ENCODE peak calls at places on chromosomes 11 and 22, in nine cellular contexts. T is astrocyte of the cerebellum; K is prostate gland; Y is GM12864; F is AG10803; W is cardiac muscle cell; S is CD8-positive, alpha-beta T cell; L is lower leg skin; C is cardiac fibroblast. X is an unnamed sample.

GRCh38 chr11:62552931-62553838 is 6.6 kb upstream of the AHNAK start:
- DNase-seq in Y (no peak), S (peak), L (peak), T (peak), F (peak), C (peak), W (peak), K (peak), X (peak)

GRCh38 chr11:78715639-78716311 is 141.1 kb upstream of the NARS2 start:
- DNase-seq in S (no peak), C (peak), L (no peak), F (peak), W (peak), Y (peak), K (peak), T (peak), X (peak)

GRCh38 chr22:40009953-40010751 is 15.4 kb downstream of the FAM83F start:
- DNase-seq in K (no peak), Y (no peak), T (no peak), C (no peak), S (no peak), W (no peak), L (no peak), F (no peak), X (no peak)

GRCh38 chr11:70303070-70303469 is 32.6 kb downstream of the PPFIA1 start:
- DNase-seq in W (peak), F (peak), Y (no peak), L (no peak), K (no peak), S (no peak), T (peak), C (peak), X (peak)

GRCh38 chr11:39992550-39992949 is 1466.9 kb downstream of the LRRC4C start:
- DNase-seq in W (no peak), T (no peak), F (no peak), K (no peak), C (no peak), S (no peak), Y (no peak), L (no peak), X (no peak)

GRCh38 chr11:110984147-110984546 is 261.4 kb upstream of the POU2AF2 start:
- DNase-seq in C (peak), T (peak), S (no peak), Y (no peak), K (no peak), F (peak), W (peak), L (no peak), X (peak)

GRCh38 chr11:14644396-14645246 is 1.0 kb downstream of the PDE3B start:
- DNase-seq in W (peak), F (no peak), T (no peak), K (peak), Y (no peak), C (peak), S (peak), L (no peak), X (peak)

GRCh38 chr22:32042924-32043323 is at the start of gene SLC5A1:
- DNase-seq in T (no peak), C (no peak), Y (no peak), S (no peak), L (no peak), W (no peak), K (peak), F (no peak), X (no peak)

GRCh38 chr11:134913999-134914590 is 502.1 kb upstream of the B3GAT1 start:
- DNase-seq in S (no peak), Y (no peak), C (no peak), T (no peak), F (no peak), K (no peak), W (no peak), L (no peak), X (no peak)

GRCh38 chr11:57316017-57316416 is 8.7 kb downstream of the TNKS1BP1 start:
- DNase-seq in F (no peak), T (no peak), K (no peak), C (no peak), Y (no peak), W (no peak), L (no peak), S (no peak), X (no peak)

GRCh38 chr11:70246196-70246595 is 24.3 kb upstream of the PPFIA1 start:
- DNase-seq in C (peak), W (peak), K (no peak), L (no peak), F (no peak), S (no peak), Y (no peak), T (no peak), X (peak)

GRCh38 chr22:22883090-22883727 is 4.4 kb upstream of the IGLL5 start:
- DNase-seq in L (no peak), C (no peak), K (no peak), W (no peak), T (no peak), S (no peak), F (no peak), Y (no peak), X (no peak)

GRCh38 chr11:77401486-77402217 is 72.2 kb downstream of the PAK1 start:
- DNase-seq in S (no peak), K (no peak), W (no peak), T (no peak), C (no peak), F (no peak), Y (no peak), L (no peak), X (no peak)

GRCh38 chr11:117657801-117658200 is 139.2 kb downstream of the DSCAML1 start:
- DNase-seq in Y (no peak), C (no peak), K (no peak), S (no peak), L (no peak), W (no peak), T (no peak), F (no peak), X (no peak)

GRCh38 chr11:92885600-92885999 is 83.9 kb upstream of the MTNR1B start:
- DNase-seq in T (no peak), F (no peak), S (no peak), K (no peak), Y (no peak), L (no peak), W (no peak), C (no peak), X (no peak)

GRCh38 chr11:60303661-60304060 is 23.2 kb downstream of the MS4A4A start:
- DNase-seq in W (no peak), L (no peak), S (no peak), Y (no peak), C (no peak), F (no peak), T (no peak), K (no peak), X (no peak)

GRCh38 chr11:124837491-124837856 is 27.8 kb upstream of the ROBO3 start:
- DNase-seq in T (peak), F (peak), C (peak), S (no peak), K (no peak), W (peak), Y (peak), L (no peak), X (peak)

GRCh38 chr11:26720003-26720402 is 1.9 kb downstream of the SLC5A12 start:
- DNase-seq in L (no peak), C (no peak), K (no peak), F (no peak), T (no peak), Y (no peak), S (no peak), W (no peak), X (no peak)

GRCh38 chr22:29704528-29705285 is 15.1 kb upstream of the CABP7 start:
- DNase-seq in K (peak), C (peak), W (peak), L (no peak), F (peak), S (no peak), T (peak), Y (no peak), X (peak)

GRCh38 chr22:30763815-30764686 is 69.4 kb downstream of the OSBP2 start:
- DNase-seq in K (peak), S (peak), Y (peak), C (peak), L (peak), T (peak), F (peak), W (peak), X (peak)

GRCh38 chr22:44080936-44081853 is 57.1 kb downstream of the PARVB start:
- DNase-seq in T (peak), S (peak), K (peak), C (peak), W (peak), Y (peak), L (peak), F (peak), X (peak)

GRCh38 chr11:13955971-13956421 is 6.5 kb upstream of the SPON1 start:
- DNase-seq in F (peak), W (peak), Y (peak), L (peak), T (peak), K (peak), S (peak), C (peak), X (peak)

GRCh38 chr11:97461044-97461880 is 1071.4 kb downstream of the JRKL start:
- DNase-seq in Y (no peak), F (no peak), C (no peak), L (no peak), T (no peak), K (no peak), W (no peak), S (no peak), X (no peak)

GRCh38 chr22:25668437-25668836 is 73.6 kb upstream of the MYO18B start:
- DNase-seq in C (peak), F (peak), L (no peak), S (no peak), K (no peak), Y (no peak), T (peak), W (peak), X (peak)

GRCh38 chr11:36075053-36075452 is 131.2 kb downstream of the LDLRAD3 start:
- DNase-seq in T (peak), L (no peak), K (no peak), W (peak), C (peak), Y (no peak), S (no peak), F (peak), X (peak)

GRCh38 chr11:123303924-123304323 is 108.9 kb upstream of the CLMP start:
- DNase-seq in C (no peak), Y (no peak), S (no peak), K (no peak), L (no peak), W (no peak), T (no peak), F (no peak), X (no peak)
- TF ChIP-seq CTCF in C (no peak), Y (peak), S (no peak), K (no peak), L (no peak), W (no peak), T (no peak), F (no peak), X (no peak)

GRCh38 chr11:18790820-18791174 is 801 bp downstream of the PTPN5 start:
- DNase-seq in F (no peak), T (no peak), W (no peak), C (no peak), S (no peak), L (no peak), K (no peak), Y (no peak), X (no peak)
- H3K4me3 ChIP-seq in F (no peak), T (no peak), W (peak), C (no peak), S (no peak), L (no peak), K (no peak), Y (no peak), X (no peak)

GRCh38 chr11:2074266-2074825 is 64.8 kb downstream of the IGF2 start:
- DNase-seq in Y (no peak), K (no peak), L (no peak), S (no peak), T (no peak), C (no peak), F (no peak), W (no peak), X (no peak)
- TF ChIP-seq CTCF in Y (peak), K (no peak), L (no peak), S (no peak), T (peak), C (peak), F (no peak), W (peak), X (no peak)

GRCh38 chr22:37675930-37676571 is 615 bp downstream of the LGALS1 start:
- DNase-seq in Y (no peak), W (peak), F (peak), C (peak), L (no peak), T (no peak), K (no peak), S (no peak), X (peak)

GRCh38 chr22:37680191-37680851 is 4.9 kb downstream of the LGALS1 start:
- DNase-seq in C (peak), F (no peak), L (no peak), Y (no peak), W (no peak), K (no peak), T (no peak), S (no peak), X (no peak)

GRCh38 chr22:37679670-37680069 is 4.2 kb downstream of the LGALS1 start:
- DNase-seq in W (no peak), F (no peak), S (no peak), C (no peak), L (no peak), Y (no peak), T (no peak), K (no peak), X (no peak)

GRCh38 chr22:37676691-37677627 is 1.5 kb downstream of the LGALS1 start:
- DNase-seq in K (peak), Y (peak), C (peak), W (peak), S (peak), F (peak), T (peak), L (peak), X (peak)

DNA sequence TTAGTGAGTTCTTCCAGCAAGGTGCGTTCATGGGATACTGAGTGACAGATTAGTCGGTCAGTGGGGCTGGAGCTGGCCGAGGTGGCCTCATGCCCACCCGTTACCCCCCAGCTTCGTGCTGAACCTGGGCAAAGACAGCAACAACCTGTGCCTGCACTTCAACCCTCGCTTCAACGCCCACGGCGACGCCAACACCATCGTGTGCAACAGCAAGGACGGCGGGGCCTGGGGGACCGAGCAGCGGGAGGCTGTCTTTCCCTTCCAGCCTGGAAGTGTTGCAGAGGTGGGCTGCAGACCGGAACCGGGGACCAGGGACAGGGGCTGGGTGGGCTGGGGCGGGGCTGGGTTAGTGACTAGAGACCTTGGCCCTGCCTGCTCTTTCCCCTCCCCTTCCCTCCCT is 2.9 kb downstream of the LGALS1 start:
- DNase-seq in L (no peak), S (no peak), F (no peak), K (no peak), C (no peak), T (no peak), W (no peak), Y (no peak), X (no peak)
- H3K4me3 ChIP-seq in L (no peak), S (no peak), F (peak), K (no peak), C (peak), T (peak), W (no peak), Y (no peak), X (peak)

GRCh38 chr22:19037282-19038163 is 84.7 kb downstream of the DGCR2 start:
- DNase-seq in W (no peak), C (no peak), S (no peak), F (no peak), Y (no peak), L (no peak), K (no peak), T (no peak), X (no peak)

GRCh38 chr22:19038164-19038546 is 84.1 kb downstream of the DGCR2 start:
- DNase-seq in F (no peak), W (no peak), L (no peak), T (no peak), C (no peak), Y (no peak), K (no peak), S (no peak), X (no peak)

GRCh38 chr22:19036523-19037273 is 85.5 kb downstream of the DGCR2 start:
- DNase-seq in F (no peak), T (no peak), W (peak), L (no peak), Y (no peak), K (no peak), S (no peak), C (peak), X (peak)

GRCh38 chr22:19036229-19036522 is 86.0 kb downstream of the DGCR2 start:
- DNase-seq in L (no peak), K (no peak), T (no peak), S (no peak), F (no peak), W (no peak), Y (no peak), C (no peak), X (no peak)

DNA sequence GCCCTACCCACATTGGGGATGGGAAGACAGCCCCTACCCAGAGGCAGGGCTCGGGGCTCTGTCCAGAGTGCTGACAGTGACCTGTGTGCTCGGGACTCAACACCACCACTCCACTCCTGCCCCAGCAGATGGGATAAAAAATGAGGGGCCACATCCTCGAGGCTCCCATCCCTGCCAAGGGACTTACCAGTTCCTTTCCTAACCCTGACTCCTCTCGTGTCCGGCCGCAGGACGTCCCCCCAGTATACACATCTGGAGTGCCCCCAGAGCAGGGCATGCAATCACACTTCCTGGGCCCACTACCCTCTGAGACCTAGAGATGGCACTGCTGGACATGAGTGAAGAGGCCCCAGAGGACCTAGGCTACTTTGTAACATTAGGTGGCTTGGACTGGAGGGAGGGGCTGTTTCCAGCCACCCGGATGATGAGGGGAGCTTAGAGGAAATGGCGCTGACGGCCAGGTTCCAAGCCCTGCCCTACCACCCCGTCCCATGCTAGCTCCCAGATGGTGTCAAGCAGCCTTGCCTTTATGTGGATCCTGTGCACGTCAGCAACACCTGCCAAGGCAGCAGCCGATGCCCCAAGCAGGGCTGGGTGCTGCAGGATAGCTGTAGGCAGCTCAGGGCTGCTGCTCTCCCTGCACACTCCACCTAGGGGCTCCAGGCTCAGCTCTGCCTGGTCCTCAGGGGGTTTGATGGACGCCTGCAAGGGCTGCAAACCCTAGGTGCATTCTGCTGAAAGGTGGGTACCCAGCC is 86.6 kb downstream of the DGCR2 start:
- DNase-seq in L (no peak), C (peak), K (no peak), T (no peak), W (peak), S (no peak), Y (no peak), F (no peak), X (no peak)
- TF ChIP-seq CTCF in L (no peak), C (no peak), K (peak), T (peak), W (no peak), S (no peak), Y (no peak), F (peak), X (no peak)

GRCh38 chr11:46458491-46458890 is 66.9 kb upstream of the CHRM4 start:
- DNase-seq in W (no peak), C (no peak), S (no peak), K (no peak), T (no peak), F (no peak), L (no peak), Y (no peak), X (no peak)

GRCh38 chr11:46455816-46456215 is 64.2 kb upstream of the CHRM4 start:
- DNase-seq in C (no peak), F (no peak), Y (no peak), K (no peak), W (no peak), L (no peak), T (no peak), S (no peak), X (no peak)

GRCh38 chr11:46456269-46456668 is 64.7 kb upstream of the CHRM4 start:
- DNase-seq in T (no peak), K (no peak), C (no peak), S (no peak), F (no peak), L (no peak), W (no peak), Y (no peak), X (no peak)

GRCh38 chr11:46456676-46457432 is 65.3 kb upstream of the CHRM4 start:
- DNase-seq in T (no peak), K (no peak), F (no peak), S (no peak), L (no peak), C (no peak), Y (no peak), W (no peak), X (no peak)

DNA sequence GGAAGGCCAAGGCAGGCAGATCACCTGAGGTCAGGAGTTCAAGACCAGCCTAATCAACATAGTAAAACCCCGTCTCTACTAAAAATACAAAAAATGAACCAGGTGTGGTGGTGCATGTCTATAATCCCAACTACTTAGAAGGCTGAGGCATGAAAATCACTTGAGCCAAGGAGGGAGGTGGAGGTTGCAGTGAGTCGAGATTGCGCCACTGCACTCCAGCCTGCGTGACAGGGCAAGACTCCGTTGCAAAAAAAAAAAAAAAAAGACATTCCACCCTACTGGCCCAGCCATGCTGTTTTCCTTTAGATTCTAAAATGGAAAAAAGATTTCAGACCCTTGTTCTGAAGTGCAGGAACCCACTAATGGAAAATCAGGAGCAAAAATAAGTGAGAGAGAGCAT is 66.1 kb upstream of the CHRM4 start:
- DNase-seq in L (no peak), S (no peak), W (peak), C (peak), K (no peak), F (no peak), Y (no peak), T (no peak), X (peak)
- H3K4me3 ChIP-seq in L (no peak), S (no peak), W (no peak), C (no peak), K (no peak), F (no peak), Y (no peak), T (no peak), X (no peak)

DNA sequence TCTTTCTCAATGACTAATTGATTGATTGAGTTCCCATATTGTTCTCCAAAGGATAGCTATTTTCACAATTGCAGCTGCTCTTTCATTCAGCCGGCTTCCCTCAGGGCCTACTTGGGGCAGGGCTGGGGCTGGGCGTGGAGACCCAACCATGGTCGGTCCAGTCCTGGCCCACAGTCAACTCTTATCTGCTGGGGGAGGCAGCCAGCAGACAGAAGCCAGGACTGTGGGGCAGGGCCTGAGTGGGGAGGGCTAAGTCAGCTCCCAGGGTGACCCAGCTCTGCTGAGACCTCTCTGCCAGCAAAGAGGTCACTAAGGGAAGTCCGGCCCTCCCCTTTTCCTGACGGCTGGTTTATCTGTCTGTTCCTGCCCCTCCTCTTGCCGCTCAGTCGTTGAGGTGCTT is 735.2 kb downstream of the TBC1D22A start:
- DNase-seq in F (no peak), T (no peak), W (no peak), K (no peak), Y (no peak), S (no peak), C (no peak), L (no peak), X (no peak)
- TF ChIP-seq CTCF in F (no peak), T (no peak), W (no peak), K (no peak), Y (no peak), S (no peak), C (no peak), L (no peak), X (no peak)